ENCODE peak calls at places on chromosomes 16 and 17, in five cellular contexts. One of them, this sample, is unnamed.

GRCh38 chr17:8255499-8255898 is 6.4 kb downstream of the PFAS start:
- DNase-seq in posterior cingulate gyrus: no peak
- DNase-seq in astrocyte of the hippocampus: no peak
- DNase-seq in GOT3: no peak
- DNase-seq in CD8-positive, alpha-beta memory T cell: no peak
- DNase-seq in this sample: no peak

GRCh38 chr17:72340836-72341235 is 220.0 kb downstream of the SOX9 start:
- DNase-seq in posterior cingulate gyrus: no peak
- DNase-seq in astrocyte of the hippocampus: no peak
- DNase-seq in GOT3: no peak
- DNase-seq in CD8-positive, alpha-beta memory T cell: no peak
- DNase-seq in this sample: no peak

GRCh38 chr17:76458580-76459490 is 5.9 kb upstream of the UBE2O start:
- DNase-seq in posterior cingulate gyrus: peak; percentile 59
- DNase-seq in astrocyte of the hippocampus: peak; percentile 75
- DNase-seq in GOT3: no peak
- DNase-seq in CD8-positive, alpha-beta memory T cell: no peak
- DNase-seq in this sample: peak; percentile 59

GRCh38 chr17:75514299-75515228 is 773 bp downstream of the CASKIN2 start:
- DNase-seq in posterior cingulate gyrus: no peak
- DNase-seq in astrocyte of the hippocampus: peak; percentile 55
- DNase-seq in GOT3: no peak
- DNase-seq in CD8-positive, alpha-beta memory T cell: no peak
- DNase-seq in this sample: peak; percentile 26

GRCh38 chr17:68053237-68054030 is 17.9 kb downstream of the KPNA2 start:
- DNase-seq in posterior cingulate gyrus: no peak
- DNase-seq in astrocyte of the hippocampus: no peak
- DNase-seq in GOT3: no peak
- DNase-seq in CD8-positive, alpha-beta memory T cell: no peak
- DNase-seq in this sample: no peak

GRCh38 chr17:15660077-15660476 is 24.0 kb downstream of the TRIM16 start:
- DNase-seq in posterior cingulate gyrus: no peak
- DNase-seq in astrocyte of the hippocampus: no peak
- DNase-seq in GOT3: no peak
- DNase-seq in CD8-positive, alpha-beta memory T cell: no peak
- DNase-seq in this sample: no peak

GRCh38 chr16:73095885-73096341 is 48.0 kb upstream of the ZFHX3 start:
- DNase-seq in posterior cingulate gyrus: no peak
- DNase-seq in astrocyte of the hippocampus: peak; percentile 29
- DNase-seq in GOT3: no peak
- DNase-seq in CD8-positive, alpha-beta memory T cell: no peak
- DNase-seq in this sample: no peak

GRCh38 chr16:30867747-30868146 is 26.1 kb downstream of the BCL7C start:
- DNase-seq in posterior cingulate gyrus: no peak
- DNase-seq in astrocyte of the hippocampus: peak; percentile 20
- DNase-seq in GOT3: no peak
- DNase-seq in CD8-positive, alpha-beta memory T cell: no peak
- DNase-seq in this sample: no peak

GRCh38 chr17:29622337-29623282 is at the start of gene CORO6:
- DNase-seq in posterior cingulate gyrus: peak; percentile 92
- DNase-seq in astrocyte of the hippocampus: peak; percentile 72
- DNase-seq in GOT3: no peak
- DNase-seq in CD8-positive, alpha-beta memory T cell: peak; percentile 69
- DNase-seq in this sample: peak; percentile 47

GRCh38 chr17:64384253-64385186 is 6.1 kb downstream of the PECAM1 start:
- DNase-seq in posterior cingulate gyrus: no peak
- DNase-seq in astrocyte of the hippocampus: peak; percentile 86
- DNase-seq in GOT3: no peak
- DNase-seq in CD8-positive, alpha-beta memory T cell: peak; percentile 20
- DNase-seq in this sample: no peak

GRCh38 chr17:17258011-17258410 is 21.0 kb upstream of the FLCN start:
- DNase-seq in posterior cingulate gyrus: no peak
- DNase-seq in astrocyte of the hippocampus: no peak
- DNase-seq in GOT3: no peak
- DNase-seq in CD8-positive, alpha-beta memory T cell: no peak
- DNase-seq in this sample: no peak

GRCh38 chr16:27972500-27972899 is 91.0 kb downstream of the GSG1L start:
- DNase-seq in posterior cingulate gyrus: no peak
- DNase-seq in astrocyte of the hippocampus: peak; percentile 49
- DNase-seq in GOT3: no peak
- DNase-seq in CD8-positive, alpha-beta memory T cell: peak; percentile 11
- DNase-seq in this sample: peak; percentile 11

GRCh38 chr17:1532836-1533602 is 16.6 kb upstream of the INPP5K start:
- DNase-seq in posterior cingulate gyrus: peak; percentile 53
- DNase-seq in astrocyte of the hippocampus: no peak
- DNase-seq in GOT3: no peak
- DNase-seq in CD8-positive, alpha-beta memory T cell: peak; percentile 25
- DNase-seq in this sample: no peak

GRCh38 chr16:50967827-50968612 is 183.1 kb downstream of the SALL1 start:
- DNase-seq in posterior cingulate gyrus: no peak
- DNase-seq in astrocyte of the hippocampus: peak; percentile 30
- DNase-seq in GOT3: no peak
- DNase-seq in CD8-positive, alpha-beta memory T cell: no peak
- DNase-seq in this sample: no peak

GRCh38 chr16:72989203-72989991 is 58.5 kb downstream of the ZFHX3 start:
- DNase-seq in posterior cingulate gyrus: no peak
- DNase-seq in astrocyte of the hippocampus: peak; percentile 93
- DNase-seq in GOT3: no peak
- DNase-seq in CD8-positive, alpha-beta memory T cell: no peak
- DNase-seq in this sample: no peak

GRCh38 chr16:86379505-86379846 is 130.9 kb upstream of the FOXF1 start:
- DNase-seq in posterior cingulate gyrus: no peak
- DNase-seq in astrocyte of the hippocampus: peak; percentile 67
- DNase-seq in GOT3: no peak
- DNase-seq in CD8-positive, alpha-beta memory T cell: no peak
- DNase-seq in this sample: no peak

GRCh38 chr16:88451586-88452484 is 1.2 kb upstream of the ZFPM1 start:
- DNase-seq in posterior cingulate gyrus: no peak
- DNase-seq in astrocyte of the hippocampus: no peak
- DNase-seq in GOT3: no peak
- DNase-seq in CD8-positive, alpha-beta memory T cell: no peak
- DNase-seq in this sample: no peak

GRCh38 chr16:2365895-2366294 is 25.4 kb upstream of the ABCA3 start:
- DNase-seq in posterior cingulate gyrus: no peak
- DNase-seq in astrocyte of the hippocampus: peak; percentile 74
- DNase-seq in GOT3: no peak
- DNase-seq in CD8-positive, alpha-beta memory T cell: no peak
- DNase-seq in this sample: no peak

GRCh38 chr17:9251273-9251672 is 230.0 kb downstream of the NTN1 start:
- DNase-seq in posterior cingulate gyrus: no peak
- DNase-seq in astrocyte of the hippocampus: no peak
- DNase-seq in GOT3: no peak
- DNase-seq in CD8-positive, alpha-beta memory T cell: no peak
- DNase-seq in this sample: no peak

GRCh38 chr17:41141361-41141760 is 1.0 kb upstream of the KRTAP4-6 start:
- DNase-seq in posterior cingulate gyrus: no peak
- DNase-seq in astrocyte of the hippocampus: no peak
- DNase-seq in GOT3: no peak
- DNase-seq in CD8-positive, alpha-beta memory T cell: no peak
- DNase-seq in this sample: no peak

GRCh38 chr16:83623091-83623730 is 184.6 kb upstream of the HSBP1 start:
- DNase-seq in posterior cingulate gyrus: no peak
- DNase-seq in astrocyte of the hippocampus: no peak
- DNase-seq in GOT3: no peak
- DNase-seq in CD8-positive, alpha-beta memory T cell: no peak
- DNase-seq in this sample: no peak

GRCh38 chr17:59842901-59843652 is 49.7 kb downstream of the TUBD1 start:
- DNase-seq in posterior cingulate gyrus: no peak
- DNase-seq in astrocyte of the hippocampus: peak; percentile 96
- DNase-seq in GOT3: peak; percentile 44
- DNase-seq in CD8-positive, alpha-beta memory T cell: no peak
- DNase-seq in this sample: peak; percentile 76